ENCODE peak calls at places on chromosomes 2 and 18, in four cellular contexts. E is HepG2, D is K562, L is GM12878. F is an unnamed sample.

GRCh38 chr18:33746261-33746660 is 168.2 kb downstream of the ASXL3 start:
- DNase-seq in E (no peak), D (no peak), L (no peak), F (no peak)

GRCh38 chr2:39632871-39633270 is 32.8 kb upstream of the TMEM178A start:
- DNase-seq in E (no peak), D (no peak), L (no peak), F (no peak)

GRCh38 chr2:4782647-4783046 is 909.5 kb upstream of the SOX11 start:
- DNase-seq in E (no peak), D (no peak), L (no peak), F (no peak)

GRCh38 chr2:18440141-18440605 is 120.3 kb downstream of the RDH14 start:
- DNase-seq in E (no peak), D (no peak), L (no peak), F (no peak)

GRCh38 chr18:43303376-43303775 is 26.1 kb upstream of the SYT4 start:
- DNase-seq in E (no peak), D (no peak), L (no peak), F (no peak)

GRCh38 chr18:27645929-27646328 is 460.8 kb upstream of the CHST9 start:
- DNase-seq in E (no peak), D (no peak), L (no peak), F (no peak)

GRCh38 chr18:9009703-9010488 is 92.6 kb upstream of the NDUFV2 start:
- DNase-seq in E (no peak), D (peak; percentile 15), L (no peak), F (no peak)

GRCh38 chr2:150911766-150912280 is 349.8 kb downstream of the RBM43 start:
- DNase-seq in E (peak; percentile 24), D (no peak), L (no peak), F (no peak)

GRCh38 chr2:1591978-1592907 is 152.1 kb downstream of the PXDN start:
- DNase-seq in E (no peak), D (no peak), L (no peak), F (peak; percentile 66)

GRCh38 chr2:227414846-227415245 is 27.1 kb upstream of the SCYGR1 start:
- DNase-seq in E (peak; percentile 83), D (no peak), L (no peak), F (no peak)

GRCh38 chr18:58584219-58585127 is 44.4 kb downstream of the ALPK2 start:
- DNase-seq in E (no peak), D (no peak), L (no peak), F (no peak)

GRCh38 chr2:202764991-202765390 is 106.6 kb downstream of the ICA1L start:
- DNase-seq in E (no peak), D (no peak), L (no peak), F (no peak)

GRCh38 chr18:23761941-23762340 is 72.7 kb downstream of the LAMA3 start:
- DNase-seq in E (no peak), D (no peak), L (no peak), F (no peak)

GRCh38 chr2:156800065-156800556 is 363.9 kb downstream of the GPD2 start:
- DNase-seq in E (no peak), D (no peak), L (no peak), F (no peak)

GRCh38 chr2:240893363-240893828 is 2.6 kb downstream of the MAB21L4 start:
- DNase-seq in E (no peak), D (no peak), L (no peak), F (no peak)

GRCh38 chr2:142997254-142997653 is 119.8 kb downstream of the KYNU start:
- DNase-seq in E (no peak), D (no peak), L (no peak), F (no peak)

GRCh38 chr2:55097083-55097461 is 46.8 kb upstream of the RTN4 start:
- DNase-seq in E (no peak), D (no peak), L (no peak), F (no peak)

GRCh38 chr18:59343916-59344315 is 15.1 kb downstream of the LMAN1 start:
- DNase-seq in E (no peak), D (no peak), L (no peak), F (no peak)

GRCh38 chr2:72765997-72766609 is 59.7 kb downstream of the EXOC6B start:
- DNase-seq in E (no peak), D (no peak), L (no peak), F (no peak)

GRCh38 chr2:20156826-20157605 is 67.9 kb downstream of the SDC1 start:
- DNase-seq in E (no peak), D (no peak), L (peak; percentile 47), F (no peak)

GRCh38 chr2:105798595-105798994 is 53.9 kb downstream of the NCK2 start:
- DNase-seq in E (no peak), D (no peak), L (no peak), F (no peak)

GRCh38 chr2:27871805-27872204 is 18.4 kb downstream of the RBKS start:
- DNase-seq in E (no peak), D (no peak), L (no peak), F (no peak)

GRCh38 chr2:168849610-168850009 is 40.6 kb downstream of the SPC25 start:
- DNase-seq in E (peak; percentile 73), D (peak; percentile 56), L (no peak), F (peak; percentile 21)

GRCh38 chr2:216327447-216327846 is 44.8 kb downstream of the MARCHF4 start:
- DNase-seq in E (no peak), D (no peak), L (no peak), F (no peak)

GRCh38 chr2:42767080-42767898 is 3.4 kb upstream of the OXER1 start:
- DNase-seq in E (no peak), D (no peak), L (no peak), F (no peak)

GRCh38 chr2:70801607-70802263 is 11.3 kb upstream of the FIGLA start:
- DNase-seq in E (no peak), D (no peak), L (no peak), F (no peak)

GRCh38 chr18:22170421-22171262 is 1.3 kb downstream of the GATA6 start:
- DNase-seq in E (peak; percentile 13), D (no peak), L (no peak), F (peak; percentile 51)

GRCh38 chr18:26657618-26658581 is 109.5 kb upstream of the KCTD1 start:
- DNase-seq in E (no peak), D (no peak), L (no peak), F (no peak)

GRCh38 chr2:189943009-189943408 is 119.5 kb downstream of the MSTN start:
- DNase-seq in E (no peak), D (no peak), L (no peak), F (no peak)

GRCh38 chr2:189933041-189933440 is 129.5 kb downstream of the MSTN start:
- DNase-seq in E (no peak), D (no peak), L (no peak), F (no peak)

GRCh38 chr2:189933911-189934399 is 128.6 kb downstream of the MSTN start:
- DNase-seq in E (no peak), D (no peak), L (no peak), F (no peak)

GRCh38 chr2:189940913-189941312 is 121.6 kb downstream of the MSTN start:
- DNase-seq in E (no peak), D (no peak), L (no peak), F (no peak)

DNA sequence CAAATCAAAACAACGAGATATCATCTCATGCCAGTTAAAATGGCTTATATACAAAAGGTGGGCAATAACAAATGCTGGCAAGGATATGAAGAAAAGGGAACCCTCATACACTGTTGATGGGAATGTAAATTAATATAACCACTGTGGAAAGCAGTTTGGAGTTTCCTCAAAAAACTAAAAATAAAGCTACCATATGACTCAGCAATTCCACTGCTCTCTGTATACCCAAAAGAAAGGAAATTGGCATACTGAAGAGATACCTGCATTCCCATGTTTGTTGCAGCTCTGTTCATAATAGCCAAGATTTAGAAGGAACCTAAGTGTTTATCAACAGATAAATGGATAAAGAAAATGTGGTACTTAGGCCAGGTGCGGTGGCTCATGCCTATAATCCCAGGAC is 124.8 kb downstream of the MSTN start:
- DNase-seq in E (no peak), D (no peak), L (no peak), F (no peak)
- TF ChIP-seq FOXK2 in E (no peak), D (no peak), L (no peak), F (no peak)

GRCh38 chr2:223228871-223229270 is 176.9 kb downstream of the KCNE4 start:
- DNase-seq in E (no peak), D (no peak), L (no peak), F (no peak)

GRCh38 chr2:223232896-223233295 is 180.9 kb downstream of the KCNE4 start:
- DNase-seq in E (no peak), D (no peak), L (no peak), F (no peak)

GRCh38 chr2:223226264-223226663 is 174.3 kb downstream of the KCNE4 start:
- DNase-seq in E (no peak), D (no peak), L (no peak), F (no peak)

GRCh38 chr2:223235986-223236385 is 184.0 kb downstream of the KCNE4 start:
- DNase-seq in E (no peak), D (no peak), L (no peak), F (no peak)

GRCh38 chr2:223230352-223230751 is 178.4 kb downstream of the KCNE4 start:
- DNase-seq in E (no peak), D (no peak), L (no peak), F (no peak)
- TF ChIP-seq TARDBP in E (no peak), D (no peak), L (no peak), F (no peak)

GRCh38 chr2:204948822-204949221 is 403.5 kb downstream of the PARD3B start:
- DNase-seq in E (no peak), D (no peak), L (no peak), F (no peak)

GRCh38 chr2:204945376-204945775 is 400.1 kb downstream of the PARD3B start:
- DNase-seq in E (no peak), D (no peak), L (no peak), F (no peak)

GRCh38 chr2:204947448-204947847 is 402.2 kb downstream of the PARD3B start:
- DNase-seq in E (peak; percentile 51), D (no peak), L (no peak), F (no peak)

GRCh38 chr2:204948364-204948763 is 403.1 kb downstream of the PARD3B start:
- DNase-seq in E (no peak), D (no peak), L (no peak), F (no peak)

DNA sequence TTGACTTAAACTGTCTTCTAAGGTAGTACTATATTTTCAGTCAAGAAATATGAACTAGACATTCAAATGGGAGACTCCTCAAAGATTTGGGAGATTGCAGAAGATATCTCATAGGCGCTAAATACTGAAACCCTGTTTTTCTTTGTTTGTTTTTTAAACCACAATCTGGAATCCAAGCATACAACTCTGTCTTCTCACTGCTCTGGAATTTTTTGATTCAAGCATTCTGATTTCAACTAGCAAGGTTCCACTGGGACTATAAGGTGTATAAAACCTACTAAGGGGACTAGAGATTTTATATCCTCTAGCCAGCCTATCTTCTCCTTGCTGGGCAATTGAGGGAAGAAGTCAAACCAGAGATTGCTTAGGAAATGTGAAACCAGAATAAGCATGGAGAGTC is 405.4 kb downstream of the PARD3B start:
- DNase-seq in E (no peak), D (no peak), L (no peak), F (no peak)
- TF ChIP-seq FOXM1 in E (no peak), D (no peak), L (no peak), F (no peak)

DNA sequence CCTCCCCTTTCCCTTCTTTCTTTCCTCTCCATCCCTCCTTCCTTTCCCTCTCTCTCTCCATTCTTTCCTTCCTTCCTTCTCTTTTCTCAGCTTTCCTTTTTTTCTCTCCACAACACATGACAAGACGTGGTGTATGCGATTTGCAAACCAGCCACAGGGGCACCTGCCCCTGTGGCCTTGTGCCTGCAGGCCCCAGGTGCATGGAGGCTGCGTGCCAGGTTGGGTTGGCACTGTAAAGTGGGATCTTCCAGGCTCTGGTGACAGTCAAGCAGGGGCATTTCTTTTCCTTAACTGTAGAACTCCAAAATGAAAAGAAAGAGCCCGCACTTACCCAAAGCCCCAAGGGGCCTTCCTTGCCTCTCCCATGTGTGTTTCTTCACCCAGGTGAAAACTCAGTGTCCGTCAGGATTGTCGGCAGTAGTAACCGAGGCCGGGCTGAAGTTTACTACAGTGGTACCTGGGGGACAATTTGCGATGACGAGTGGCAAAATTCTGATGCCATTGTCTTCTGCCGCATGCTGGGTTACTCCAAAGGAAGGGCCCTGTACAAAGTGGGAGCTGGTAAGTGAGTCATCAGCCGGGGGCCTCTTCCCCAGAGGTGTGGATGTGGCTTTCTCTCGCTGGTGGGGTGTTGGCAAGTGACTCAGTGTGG is 50.9 kb downstream of the MARCO start:
- DNase-seq in E (no peak), D (no peak), L (no peak), F (no peak)
- TF ChIP-seq FOXK2 in E (no peak), D (no peak), L (no peak), F (no peak)